ENCODE peak calls at places on chromosomes 7 and 10, in ten cellular contexts. W, B, Q, A, R, G, I, T, Z and O are unnamed samples.

GRCh38 chr7:116582806-116583444 is 58.1 kb downstream of the CAV1 start:
- DNase-seq in Q (no peak), G (no peak), W (no peak), B (no peak), A (no peak), T (no peak), Z (no peak), I (peak), R (no peak), O (no peak)

GRCh38 chr10:17115683-17116082 is 13.9 kb downstream of the CUBN start:
- DNase-seq in Z (peak), I (peak), T (no peak), Q (no peak), A (no peak), W (no peak), R (no peak), B (no peak), G (no peak), O (no peak)

GRCh38 chr7:37084303-37084702 is 360.0 kb upstream of the AOAH start:
- DNase-seq in R (no peak), Z (no peak), T (no peak), W (no peak), B (no peak), Q (no peak), I (no peak), G (no peak), A (no peak), O (no peak)

GRCh38 chr7:133349101-133349500 is 96.2 kb downstream of the EXOC4 start:
- DNase-seq in R (no peak), W (no peak), I (no peak), T (no peak), G (no peak), Z (no peak), Q (no peak), A (no peak), B (no peak), O (no peak)

GRCh38 chr10:21292763-21293517 is 232.5 kb downstream of the SKIDA1 start:
- DNase-seq in W (peak), I (peak), B (peak), Z (peak), T (peak), G (peak), R (peak), Q (no peak), A (peak), O (peak)

GRCh38 chr10:3879073-3879472 is 94.1 kb upstream of the KLF6 start:
- DNase-seq in I (no peak), Z (no peak), R (no peak), T (no peak), Q (no peak), G (peak), W (no peak), B (no peak), A (no peak), O (no peak)

GRCh38 chr10:5305374-5305773 is 59.4 kb upstream of the UCN3 start:
- DNase-seq in W (no peak), Q (no peak), R (no peak), I (no peak), Z (no peak), B (no peak), T (no peak), A (no peak), G (no peak), O (no peak)

GRCh38 chr7:105388373-105389089 is at the start of gene SRPK2:
- DNase-seq in R (peak), I (peak), G (peak), Z (peak), W (peak), B (no peak), T (peak), A (peak), Q (peak), O (peak)

GRCh38 chr10:4013651-4014085 is 228.7 kb upstream of the KLF6 start:
- DNase-seq in A (no peak), B (no peak), R (no peak), I (no peak), G (no peak), W (no peak), Z (no peak), T (no peak), Q (peak), O (no peak)

GRCh38 chr10:69464801-69465401 is 13.6 kb downstream of the TSPAN15 start:
- DNase-seq in Q (peak), T (no peak), W (no peak), B (no peak), Z (no peak), A (no peak), R (no peak), I (no peak), G (no peak), O (peak)

GRCh38 chr10:29343607-29344038 is 54.8 kb downstream of the LYZL1 start:
- DNase-seq in T (no peak), Q (no peak), B (no peak), I (no peak), W (no peak), A (no peak), G (no peak), R (no peak), Z (no peak), O (no peak)

GRCh38 chr7:136687693-136688322 is 180.6 kb upstream of the CHRM2 start:
- DNase-seq in G (peak), A (no peak), W (no peak), Q (peak), B (peak), Z (no peak), T (no peak), I (peak), R (no peak), O (no peak)

GRCh38 chr7:45699726-45700390 is 125.7 kb downstream of the ADCY1 start:
- DNase-seq in Z (no peak), I (no peak), B (no peak), A (no peak), R (peak), Q (no peak), G (no peak), W (peak), T (peak), O (no peak)

GRCh38 chr7:116138202-116138801 is 72.0 kb upstream of the TES start:
- DNase-seq in W (no peak), T (no peak), A (peak), B (peak), Z (peak), Q (peak), I (peak), G (peak), R (no peak), O (no peak)

GRCh38 chr7:115707684-115708341 is 322.8 kb downstream of the TFEC start:
- DNase-seq in G (no peak), T (no peak), R (no peak), Q (no peak), I (no peak), Z (no peak), B (no peak), A (no peak), W (no peak), O (no peak)

GRCh38 chr7:19284596-19285300 is 139.5 kb upstream of the FERD3L start:
- DNase-seq in Q (no peak), Z (no peak), W (no peak), B (no peak), R (no peak), T (no peak), G (no peak), A (no peak), I (no peak), O (no peak)

GRCh38 chr7:131071786-131072504 is 255.7 kb upstream of the MKLN1 start:
- DNase-seq in R (peak), B (no peak), Z (peak), W (peak), Q (no peak), G (no peak), A (no peak), I (peak), T (no peak), O (no peak)

GRCh38 chr7:4851459-4852422 is 10.1 kb downstream of the PAPOLB start:
- DNase-seq in G (no peak), B (no peak), Z (no peak), W (no peak), A (no peak), R (no peak), Q (no peak), I (no peak), T (no peak), O (no peak)

GRCh38 chr7:130281227-130281626 is 11.7 kb upstream of the CPA4 start:
- DNase-seq in R (no peak), G (no peak), W (no peak), Q (no peak), A (no peak), B (no peak), Z (no peak), I (peak), T (no peak), O (no peak)

GRCh38 chr10:60654813-60655464 is 123.3 kb upstream of the CDK1 start:
- DNase-seq in A (no peak), R (no peak), W (no peak), G (no peak), B (peak), T (no peak), Z (no peak), I (peak), Q (no peak), O (no peak)

GRCh38 chr10:63738410-63738809 is 217.2 kb downstream of the REEP3 start:
- DNase-seq in W (no peak), A (no peak), Q (no peak), B (no peak), G (peak), T (no peak), Z (peak), I (peak), R (peak), O (no peak)

GRCh38 chr10:30999084-30999712 is 32.5 kb downstream of the ZNF438 start:
- DNase-seq in B (peak), G (no peak), R (no peak), T (no peak), W (no peak), Z (no peak), I (peak), Q (no peak), A (no peak), O (no peak)

GRCh38 chr10:111784386-111784785 is 399.2 kb downstream of the GPAM start:
- DNase-seq in T (no peak), Q (no peak), A (no peak), R (no peak), W (no peak), Z (no peak), I (no peak), G (no peak), B (no peak), O (no peak)

GRCh38 chr10:87505366-87506113 is 847 bp downstream of the MINPP1 start:
- DNase-seq in T (peak), Z (peak), I (peak), G (peak), R (peak), W (no peak), A (peak), B (no peak), Q (peak), O (peak)

GRCh38 chr7:143910473-143911248 is 8.7 kb upstream of the TCAF1 start:
- DNase-seq in W (no peak), Q (no peak), T (no peak), A (no peak), R (no peak), Z (no peak), I (peak), G (no peak), B (no peak), O (no peak)

GRCh38 chr10:89384474-89385324 is 6.8 kb downstream of the IFIT1B start:
- DNase-seq in Z (no peak), A (no peak), R (no peak), B (no peak), Q (no peak), W (no peak), T (no peak), G (no peak), I (no peak), O (no peak)

GRCh38 chr7:28957064-28957821 is 887 bp downstream of the TRIL start:
- DNase-seq in A (peak), B (no peak), I (peak), T (peak), R (no peak), Z (no peak), Q (peak), W (peak), G (no peak), O (peak)

GRCh38 chr7:80279760-80280159 is 145.1 kb downstream of the GNAI1 start:
- DNase-seq in W (no peak), I (peak), G (no peak), A (no peak), Q (no peak), B (no peak), T (no peak), R (no peak), Z (no peak), O (no peak)

GRCh38 chr7:15334524-15335269 is 227.1 kb downstream of the AGMO start:
- DNase-seq in R (no peak), W (no peak), T (no peak), G (no peak), A (no peak), Q (no peak), I (peak), B (no peak), Z (no peak), O (no peak)

GRCh38 chr10:69630651-69631400 is 779 bp downstream of the FAM241B start:
- DNase-seq in B (no peak), A (no peak), R (no peak), G (no peak), Z (no peak), Q (no peak), T (peak), I (no peak), W (peak), O (no peak)

GRCh38 chr7:154910125-154910524 is 92.8 kb downstream of the PAXIP1 start:
- DNase-seq in Z (no peak), I (no peak), G (no peak), B (no peak), A (no peak), T (no peak), Q (no peak), R (no peak), W (no peak), O (no peak)

GRCh38 chr10:103921750-103922195 is 3.8 kb upstream of the STN1 start:
- DNase-seq in Z (peak), A (no peak), B (no peak), T (no peak), I (peak), G (peak), W (no peak), Q (peak), R (no peak), O (no peak)

GRCh38 chr7:124553485-124553884 is 212.1 kb downstream of the GPR37 start:
- DNase-seq in I (no peak), Q (no peak), B (no peak), A (no peak), W (no peak), Z (no peak), R (no peak), G (no peak), T (no peak), O (no peak)

GRCh38 chr10:63611078-63611477 is 89.9 kb downstream of the REEP3 start:
- DNase-seq in I (peak), Q (no peak), R (no peak), W (no peak), Z (no peak), G (no peak), A (no peak), T (no peak), B (no peak), O (no peak)

GRCh38 chr10:78706986-78707500 is 361.7 kb upstream of the ZMIZ1 start:
- DNase-seq in Z (no peak), I (peak), B (no peak), R (no peak), G (no peak), Q (no peak), A (no peak), T (no peak), W (no peak), O (no peak)

GRCh38 chr7:30598121-30598876 is 3.6 kb downstream of the GARS1 start:
- DNase-seq in A (no peak), Q (no peak), R (no peak), T (no peak), I (peak), G (no peak), B (no peak), Z (no peak), W (no peak), O (no peak)

GRCh38 chr10:62689712-62690111 is 114.8 kb upstream of the ADO start:
- DNase-seq in W (no peak), G (no peak), A (no peak), B (no peak), T (no peak), R (no peak), Q (no peak), I (no peak), Z (no peak), O (no peak)

GRCh38 chr7:102169651-102170416 is 116.8 kb upstream of the SH2B2 start:
- DNase-seq in G (no peak), T (no peak), W (no peak), A (no peak), R (no peak), Q (no peak), I (peak), B (no peak), Z (no peak), O (no peak)

GRCh38 chr7:23909426-23909825 is 199.4 kb downstream of the STK31 start:
- DNase-seq in A (no peak), Z (no peak), R (no peak), B (no peak), G (no peak), W (no peak), I (no peak), T (no peak), Q (no peak), O (no peak)
- TF ChIP-seq CTCF in A (no peak), Z (no peak), R (no peak), B (no peak), G (no peak), W (no peak), I (no peak), T (no peak), Q (no peak), O (no peak)

GRCh38 chr10:48547981-48548380 is 56.9 kb downstream of the ARHGAP22 start:
- DNase-seq in T (no peak), W (no peak), Q (no peak), A (no peak), B (no peak), Z (no peak), R (no peak), I (no peak), G (no peak), O (no peak)

GRCh38 chr10:48549236-48549635 is 55.6 kb downstream of the ARHGAP22 start:
- DNase-seq in Z (no peak), B (no peak), Q (no peak), G (no peak), T (no peak), W (no peak), I (no peak), A (no peak), R (no peak), O (no peak)

GRCh38 chr10:48550071-48550691 is 54.7 kb downstream of the ARHGAP22 start:
- DNase-seq in T (no peak), G (no peak), I (no peak), B (no peak), W (no peak), Z (no peak), Q (no peak), A (no peak), R (no peak), O (no peak)

GRCh38 chr10:48547061-48547895 is 57.6 kb downstream of the ARHGAP22 start:
- DNase-seq in A (no peak), Q (no peak), R (no peak), Z (no peak), B (no peak), I (no peak), G (no peak), W (no peak), T (peak), O (no peak)

DNA sequence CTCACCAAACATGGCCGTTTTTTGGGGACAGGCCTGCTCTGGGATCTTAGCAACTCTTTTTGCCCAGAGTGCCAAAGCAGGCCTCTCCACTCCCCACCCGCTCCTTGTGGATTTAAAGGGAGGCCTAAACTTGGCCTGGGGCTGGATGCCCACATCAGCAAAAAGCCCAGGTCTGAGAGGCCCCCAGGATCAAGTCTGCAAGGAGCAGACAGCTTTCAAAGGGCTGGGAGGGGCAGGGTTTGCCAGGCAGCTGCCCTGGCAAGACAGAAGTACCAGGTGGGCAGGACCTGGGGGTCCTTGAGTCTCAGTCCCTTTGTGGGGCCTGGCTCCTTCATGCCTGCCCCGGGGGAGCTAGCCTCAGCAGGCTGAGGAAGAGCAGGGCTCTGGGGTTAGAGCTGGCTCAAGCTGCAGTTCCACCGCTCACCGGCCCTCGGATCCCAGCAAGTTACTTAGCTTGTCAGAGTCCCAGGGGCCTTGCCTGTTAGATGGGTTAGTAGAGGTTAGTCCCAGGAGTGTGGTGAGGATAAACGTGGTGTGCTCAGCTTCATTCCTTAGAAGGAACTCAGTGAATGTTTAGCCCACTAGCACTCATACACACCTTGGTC is 56.2 kb downstream of the ARHGAP22 start:
- DNase-seq in G (no peak), Z (no peak), T (no peak), A (no peak), R (no peak), Q (no peak), B (no peak), I (no peak), W (no peak), O (no peak)
- TF ChIP-seq CTCF in G (no peak), Z (no peak), T (no peak), A (no peak), R (no peak), Q (no peak), B (no peak), I (no peak), W (no peak), O (peak)

DNA sequence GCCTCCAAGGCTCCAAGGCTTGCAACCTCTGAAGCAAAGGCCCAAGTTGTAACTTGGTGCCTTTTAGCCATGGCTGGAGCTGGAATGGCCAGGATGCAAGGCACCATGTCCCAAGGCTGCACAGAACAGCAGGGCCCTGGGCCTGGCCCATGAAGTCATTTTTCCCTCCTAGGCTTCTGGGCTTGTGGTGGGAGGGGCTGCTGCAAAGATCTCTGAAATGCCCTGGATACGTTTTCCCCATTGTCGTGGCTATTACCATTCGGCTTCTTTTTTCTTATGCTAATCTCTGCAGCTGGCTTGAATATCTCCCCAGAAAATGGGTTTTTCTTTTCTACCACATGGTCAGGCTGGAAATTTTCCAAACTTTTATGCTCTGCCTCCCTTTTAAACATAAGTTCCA is 234.2 kb downstream of the CDK14 start:
- DNase-seq in Q (no peak), B (no peak), T (no peak), A (no peak), Z (no peak), W (no peak), I (no peak), G (no peak), R (no peak), O (no peak)
- TF ChIP-seq CTCF in Q (no peak), B (no peak), T (no peak), A (no peak), Z (no peak), W (no peak), I (no peak), G (no peak), R (no peak), O (no peak)

DNA sequence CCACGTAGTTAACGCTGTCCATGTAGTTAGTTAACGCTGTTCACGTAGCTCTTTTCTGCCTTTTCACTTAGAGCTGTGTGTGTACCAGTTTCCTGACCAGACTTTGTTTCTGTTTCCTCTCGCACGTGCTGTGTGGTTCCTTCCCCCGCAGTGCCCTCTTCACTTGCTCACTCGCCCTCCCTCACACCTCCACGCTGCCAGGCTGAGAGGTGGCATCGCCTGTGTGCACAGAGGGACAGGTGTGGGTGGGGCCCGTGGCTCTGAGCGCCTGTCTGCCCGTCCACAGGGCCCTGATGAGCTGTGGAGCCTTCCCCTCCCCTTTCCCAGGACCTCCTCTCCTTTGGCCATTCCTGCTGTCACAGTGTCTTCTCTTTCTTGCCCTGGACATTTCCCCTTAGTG is 30.6 kb downstream of the WDR37 start:
- DNase-seq in I (no peak), B (no peak), W (no peak), R (no peak), A (no peak), T (no peak), Z (no peak), Q (no peak), G (no peak), O (no peak)
- TF ChIP-seq CTCF in I (no peak), B (no peak), W (no peak), R (no peak), A (no peak), T (no peak), Z (no peak), Q (no peak), G (no peak), O (no peak)